ENCODE peak calls at places on chromosomes 3 and 15, in nine cellular contexts. X is astrocyte, L is breast epithelium, E is uterus, P is hepatocyte, K is HCT116, Q is IMR-90, T is mammary epithelial cell, V is brain microvascular endothelial cell. N is an unnamed sample. For H3K36me3, the result is how much of the 10 kb centered on the place peaks cover.

GRCh38 chr3:113573728-113574127 is 41.4 kb downstream of the SIDT1 start:
- DNase-seq in X (no peak), L (no peak), E (no peak), P (no peak), K (no peak), Q (no peak), T (no peak), V (no peak), N (peak)

GRCh38 chr15:31732695-31733094 is 297.6 kb upstream of the CHRNA7 start:
- DNase-seq in X (no peak), L (no peak), E (no peak), P (no peak), K (no peak), Q (no peak), T (no peak), V (no peak), N (no peak)

GRCh38 chr15:22968356-22968755 is 11.8 kb downstream of the CYFIP1 start:
- DNase-seq in X (peak), L (no peak), E (no peak), P (no peak), K (no peak), Q (peak), T (peak), V (peak), N (peak)

GRCh38 chr3:152559246-152559645 is 275.7 kb upstream of the P2RY1 start:
- DNase-seq in X (no peak), L (no peak), E (no peak), P (no peak), K (no peak), Q (no peak), T (no peak), V (no peak), N (no peak)

GRCh38 chr3:101195951-101196713 is 124.2 kb downstream of the IMPG2 start:
- DNase-seq in X (peak), L (no peak), E (no peak), P (peak), K (peak), Q (peak), T (peak), V (peak), N (peak)

GRCh38 chr3:18712713-18713575 is 287.8 kb upstream of the SATB1 start:
- DNase-seq in X (no peak), L (no peak), E (no peak), P (no peak), K (no peak), Q (no peak), T (no peak), V (no peak), N (no peak)

GRCh38 chr3:136954980-136955780 is 2.6 kb upstream of the IL20RB start:
- DNase-seq in X (peak), L (no peak), E (no peak), P (no peak), K (no peak), Q (no peak), T (no peak), V (no peak), N (no peak)

GRCh38 chr15:31270767-31271166 is 55.9 kb upstream of the KLF13 start:
- DNase-seq in X (no peak), L (peak), E (no peak), P (no peak), K (no peak), Q (no peak), T (no peak), V (no peak), N (no peak)

GRCh38 chr15:51672100-51672731 is 9.1 kb upstream of the SCG3 start:
- DNase-seq in X (no peak), L (no peak), E (no peak), P (no peak), K (no peak), Q (no peak), T (no peak), V (no peak), N (no peak)

GRCh38 chr15:53404930-53405493 is 354.5 kb downstream of the WDR72 start:
- DNase-seq in X (no peak), L (no peak), E (no peak), P (no peak), K (no peak), Q (no peak), T (no peak), V (no peak), N (no peak)

GRCh38 chr3:194011807-194012206 is 124.1 kb upstream of the HES1 start:
- DNase-seq in X (no peak), L (no peak), E (no peak), P (no peak), K (no peak), Q (no peak), T (no peak), V (no peak), N (no peak)

GRCh38 chr15:100880139-100880896 is 687 bp downstream of the ALDH1A3 start:
- DNase-seq in X (peak), L (no peak), E (no peak), P (no peak), K (no peak), Q (no peak), T (no peak), V (no peak), N (no peak)

GRCh38 chr15:74988007-74988800 is 7.2 kb upstream of the SCAMP5 start:
- DNase-seq in X (no peak), L (no peak), E (no peak), P (peak), K (peak), Q (peak), T (peak), V (peak), N (peak)

GRCh38 chr15:82146990-82147461 is 101.2 kb upstream of the MEX3B start:
- DNase-seq in X (peak), L (no peak), E (no peak), P (peak), K (peak), Q (peak), T (peak), V (peak), N (peak)

GRCh38 chr15:57079446-57079845 is 161.0 kb downstream of the TCF12 start:
- DNase-seq in X (peak), L (no peak), E (no peak), P (no peak), K (no peak), Q (no peak), T (no peak), V (no peak), N (no peak)

GRCh38 chr3:170726976-170727661 is 141.2 kb upstream of the SLC7A14 start:
- DNase-seq in X (peak), L (no peak), E (no peak), P (no peak), K (no peak), Q (peak), T (peak), V (peak), N (peak)

GRCh38 chr15:38651328-38652038 is 86.9 kb upstream of the RASGRP1 start:
- DNase-seq in X (no peak), L (no peak), E (no peak), P (no peak), K (no peak), Q (no peak), T (peak), V (no peak), N (peak)

DNA sequence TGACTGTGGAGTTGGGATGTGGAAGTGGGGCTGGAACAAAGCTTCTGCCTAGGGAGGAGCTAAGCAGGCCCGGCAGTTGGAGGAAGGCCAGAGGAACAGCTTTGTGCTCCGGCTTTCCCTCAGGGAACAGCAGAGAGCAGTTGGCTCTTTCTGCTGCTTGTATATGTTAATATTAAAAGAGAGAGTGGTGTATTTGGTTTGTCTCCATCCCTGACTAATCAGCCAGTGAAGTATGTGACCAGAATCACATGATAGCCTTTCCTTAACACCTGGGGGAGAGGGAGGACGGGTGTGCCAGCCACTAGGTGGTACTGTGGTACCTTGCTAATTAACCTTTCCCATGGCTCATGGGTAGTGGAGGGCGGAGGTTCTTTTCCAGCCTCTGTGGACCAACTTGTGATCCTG is 10.0 kb downstream of the EIF2B5 start:
- DNase-seq in X (peak), L (peak), E (no peak), P (peak), K (no peak), Q (peak), T (peak), V (peak), N (peak)
- H3K36me3 ChIP-seq in X (under half), L (under half), E (under half), P (under half), K (under half), Q (under half), T (under half), V (half or more), N (under half)

GRCh38 chr15:92273732-92274131 is 119.9 kb upstream of the ST8SIA2 start:
- DNase-seq in X (no peak), L (no peak), E (no peak), P (no peak), K (no peak), Q (no peak), T (no peak), V (no peak), N (no peak)

GRCh38 chr15:92272106-92272505 is 121.6 kb upstream of the ST8SIA2 start:
- DNase-seq in X (no peak), L (no peak), E (no peak), P (no peak), K (no peak), Q (no peak), T (no peak), V (no peak), N (no peak)

GRCh38 chr15:92273286-92273685 is 120.4 kb upstream of the ST8SIA2 start:
- DNase-seq in X (no peak), L (no peak), E (no peak), P (no peak), K (no peak), Q (no peak), T (no peak), V (no peak), N (no peak)

GRCh38 chr15:92277776-92278175 is 115.9 kb upstream of the ST8SIA2 start:
- DNase-seq in X (no peak), L (no peak), E (no peak), P (peak), K (peak), Q (no peak), T (peak), V (peak), N (peak)
- TF ChIP-seq CTCF in X (peak), L (no peak), E (no peak), P (peak), K (peak), Q (no peak), T (peak), V (peak), N (peak)

GRCh38 chr3:42214064-42214463 is 51.9 kb downstream of the CCK start:
- DNase-seq in X (no peak), L (no peak), E (no peak), P (no peak), K (no peak), Q (no peak), T (no peak), V (no peak), N (no peak)
- H3K36me3 ChIP-seq in X (under half), L (under half), E (under half), P (under half), K (under half), Q (under half), T (under half), V (under half), N (under half)

GRCh38 chr3:123282461-123282860 is 80.7 kb downstream of the SEC22A start:
- DNase-seq in X (no peak), L (no peak), E (no peak), P (no peak), K (no peak), Q (no peak), T (no peak), V (no peak), N (no peak)
- TF ChIP-seq CTCF in X (no peak), L (no peak), E (no peak), P (no peak), K (no peak), Q (no peak), T (no peak), V (no peak), N (no peak)

GRCh38 chr15:84871428-84871985 is 13.0 kb upstream of the SLC28A1 start:
- DNase-seq in X (no peak), L (no peak), E (no peak), P (no peak), K (no peak), Q (no peak), T (no peak), V (no peak), N (no peak)
- H3K36me3 ChIP-seq in X (under half), L (under half), E (under half), P (under half), K (under half), Q (under half), T (under half), V (under half), N (under half)

DNA sequence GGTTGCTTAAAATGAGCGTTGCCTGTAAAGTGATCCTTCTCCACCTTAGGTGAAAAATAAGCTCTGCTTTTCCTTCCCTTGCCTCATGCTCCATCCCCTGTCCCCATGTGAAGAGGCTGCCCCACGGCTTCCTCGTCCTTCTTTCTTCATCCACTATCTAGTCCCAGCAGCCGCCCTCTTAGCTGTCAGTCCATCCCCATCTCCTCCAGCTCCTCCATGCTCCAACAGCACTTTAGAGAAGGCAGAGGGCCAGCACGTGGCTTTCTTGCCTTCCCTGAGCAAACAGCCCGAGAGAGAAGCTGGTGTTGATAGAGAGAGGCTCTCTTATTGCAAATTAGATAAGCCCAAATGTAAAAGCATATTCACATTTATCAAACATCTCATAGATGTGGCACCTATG is 9.0 kb upstream of the TMEM41A start:
- DNase-seq in X (no peak), L (no peak), E (no peak), P (no peak), K (no peak), Q (no peak), T (no peak), V (no peak), N (no peak)
- TF ChIP-seq CTCF in X (no peak), L (no peak), E (no peak), P (no peak), K (no peak), Q (no peak), T (no peak), V (no peak), N (no peak)

GRCh38 chr3:184327171-184327570 is 10.2 kb upstream of the FAM131A start:
- DNase-seq in X (no peak), L (no peak), E (no peak), P (no peak), K (no peak), Q (no peak), T (no peak), V (no peak), N (no peak)
- H3K36me3 ChIP-seq in X (half or more), L (under half), E (under half), P (under half), K (half or more), Q (half or more), T (half or more), V (half or more), N (half or more)

GRCh38 chr3:104887619-104888018 is 479.1 kb upstream of the ALCAM start:
- DNase-seq in X (no peak), L (no peak), E (no peak), P (no peak), K (no peak), Q (no peak), T (no peak), V (no peak), N (no peak)

GRCh38 chr3:104885214-104885814 is 481.4 kb upstream of the ALCAM start:
- DNase-seq in X (peak), L (no peak), E (no peak), P (no peak), K (no peak), Q (peak), T (peak), V (no peak), N (no peak)

GRCh38 chr3:104892044-104892443 is 474.7 kb upstream of the ALCAM start:
- DNase-seq in X (no peak), L (no peak), E (no peak), P (no peak), K (no peak), Q (no peak), T (no peak), V (no peak), N (no peak)

GRCh38 chr3:104886220-104886995 is 480.3 kb upstream of the ALCAM start:
- DNase-seq in X (peak), L (no peak), E (no peak), P (no peak), K (no peak), Q (peak), T (no peak), V (no peak), N (peak)

GRCh38 chr3:104887069-104887468 is 479.6 kb upstream of the ALCAM start:
- DNase-seq in X (peak), L (no peak), E (no peak), P (no peak), K (no peak), Q (peak), T (peak), V (peak), N (peak)
- TF ChIP-seq CTCF in X (no peak), L (no peak), E (no peak), P (no peak), K (no peak), Q (no peak), T (no peak), V (no peak), N (no peak)

GRCh38 chr3:11810276-11810675 is 36.4 kb downstream of the TAMM41 start:
- DNase-seq in X (peak), L (no peak), E (no peak), P (no peak), K (no peak), Q (peak), T (no peak), V (peak), N (peak)
- H3K36me3 ChIP-seq in X (under half), L (under half), E (under half), P (under half), K (under half), Q (under half), T (under half), V (under half), N (under half)

DNA sequence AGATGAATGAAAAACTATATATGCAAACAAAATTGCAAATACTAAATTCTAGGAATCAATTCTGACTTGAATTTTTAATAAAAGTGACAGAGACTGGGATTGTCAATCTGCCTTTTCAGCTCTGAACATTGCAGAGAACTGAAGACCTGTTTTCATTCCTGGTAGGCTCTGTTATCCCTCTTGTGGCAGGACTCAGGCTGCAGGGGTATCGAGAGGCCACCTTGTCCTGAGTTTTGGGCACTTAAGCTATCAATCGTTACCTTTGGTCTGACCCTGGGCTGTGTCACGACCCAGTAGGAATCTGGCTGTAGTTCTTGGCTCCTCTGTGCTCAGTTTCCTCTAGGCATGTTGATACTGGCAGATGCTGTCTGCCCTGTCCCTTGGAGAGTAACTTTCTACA is 238.0 kb downstream of the CACNA2D3 start:
- DNase-seq in X (no peak), L (no peak), E (no peak), P (no peak), K (no peak), Q (no peak), T (no peak), V (no peak), N (no peak)
- TF ChIP-seq CTCF in X (no peak), L (no peak), E (no peak), P (no peak), K (no peak), Q (no peak), T (no peak), V (no peak), N (no peak)